ENCODE peak calls at places on chromosome 15, in nine cellular contexts. H is SW480; C is astrocyte; F is ACHN; W is M059J; K is ELR; I is KG1; R is HFF-Myc; V is stimulated activated CD8-positive, alpha-beta memory T cell treated with anti-CD3 and anti-CD28 coated beads, Interleukin-15, amount 100 ng/mL, for 24 hours. Z is an unnamed sample.

GRCh38 chr15:84871428-84871985 is 13.0 kb upstream of the SLC28A1 start:
- DNase-seq in H (no peak), C (no peak), F (no peak), W (no peak), K (no peak), I (no peak), R (no peak), V (no peak), Z (no peak)

GRCh38 chr15:101396484-101397261 is 92.8 kb downstream of the PCSK6 start:
- DNase-seq in H (no peak), C (no peak), F (no peak), W (no peak), K (no peak), I (no peak), R (no peak), V (no peak), Z (no peak)

GRCh38 chr15:71137138-71137518 is 21.9 kb downstream of the THSD4 start:
- DNase-seq in H (no peak), C (no peak), F (no peak), W (peak), K (no peak), I (no peak), R (no peak), V (no peak), Z (no peak)

GRCh38 chr15:62607643-62608042 is 434.9 kb upstream of the TPM1 start:
- DNase-seq in H (no peak), C (peak), F (peak), W (peak), K (peak), I (no peak), R (no peak), V (no peak), Z (no peak)

GRCh38 chr15:92333709-92334108 is 60.0 kb upstream of the ST8SIA2 start:
- DNase-seq in H (no peak), C (no peak), F (no peak), W (no peak), K (no peak), I (no peak), R (no peak), V (no peak), Z (no peak)

GRCh38 chr15:87843312-87843711 is 413.2 kb downstream of the NTRK3 start:
- DNase-seq in H (no peak), C (no peak), F (no peak), W (no peak), K (no peak), I (no peak), R (no peak), V (no peak), Z (no peak)

GRCh38 chr15:77409259-77410156 is 10.4 kb downstream of the PEAK1 start:
- DNase-seq in H (no peak), C (no peak), F (no peak), W (peak), K (peak), I (peak), R (no peak), V (no peak), Z (peak)

GRCh38 chr15:66838671-66839239 is 136.7 kb downstream of the SMAD6 start:
- DNase-seq in H (peak), C (peak), F (peak), W (no peak), K (peak), I (no peak), R (no peak), V (no peak), Z (peak)

GRCh38 chr15:40066531-40066930 is 27.6 kb upstream of the SRP14 start:
- DNase-seq in H (no peak), C (no peak), F (no peak), W (no peak), K (peak), I (no peak), R (no peak), V (no peak), Z (no peak)

GRCh38 chr15:83920115-83920514 is 266.2 kb downstream of the ADAMTSL3 start:
- DNase-seq in H (no peak), C (no peak), F (no peak), W (no peak), K (no peak), I (no peak), R (no peak), V (no peak), Z (no peak)

GRCh38 chr15:29613951-29614382 is 208.3 kb downstream of the TJP1 start:
- DNase-seq in H (peak), C (no peak), F (no peak), W (no peak), K (no peak), I (no peak), R (no peak), V (no peak), Z (peak)

GRCh38 chr15:90037961-90038633 is 37.0 kb downstream of the ZNF710 start:
- DNase-seq in H (peak), C (peak), F (no peak), W (peak), K (peak), I (no peak), R (no peak), V (no peak), Z (no peak)

GRCh38 chr15:85333132-85333831 is 47.1 kb upstream of the AKAP13 start:
- DNase-seq in H (peak), C (peak), F (no peak), W (peak), K (peak), I (no peak), R (peak), V (no peak), Z (no peak)

GRCh38 chr15:44033894-44034293 is 161.2 kb downstream of the FRMD5 start:
- DNase-seq in H (no peak), C (peak), F (peak), W (peak), K (peak), I (no peak), R (peak), V (no peak), Z (peak)

GRCh38 chr15:25905140-25905539 is 42.0 kb upstream of the ATP10A start:
- DNase-seq in H (no peak), C (peak), F (peak), W (no peak), K (no peak), I (no peak), R (no peak), V (no peak), Z (no peak)

GRCh38 chr15:76127169-76127568 is 67.4 kb downstream of the TMEM266 start:
- DNase-seq in H (no peak), C (no peak), F (no peak), W (no peak), K (no peak), I (no peak), R (no peak), V (no peak), Z (no peak)

GRCh38 chr15:90301901-90302300 is 36.4 kb downstream of the NGRN start:
- DNase-seq in H (no peak), C (no peak), F (no peak), W (no peak), K (no peak), I (no peak), R (no peak), V (no peak), Z (no peak)

GRCh38 chr15:89141885-89142284 is 53.6 kb downstream of the ABHD2 start:
- DNase-seq in H (no peak), C (no peak), F (no peak), W (peak), K (peak), I (no peak), R (no peak), V (no peak), Z (no peak)

GRCh38 chr15:70049115-70049514 is 48.6 kb downstream of the TLE3 start:
- DNase-seq in H (no peak), C (no peak), F (no peak), W (no peak), K (no peak), I (no peak), R (no peak), V (no peak), Z (no peak)

GRCh38 chr15:101489633-101490407 is at the start of gene PCSK6:
- DNase-seq in H (no peak), C (no peak), F (no peak), W (no peak), K (no peak), I (no peak), R (no peak), V (no peak), Z (no peak)

GRCh38 chr15:46996331-46996730 is 721.0 kb upstream of the SEMA6D start:
- DNase-seq in H (no peak), C (no peak), F (no peak), W (no peak), K (no peak), I (no peak), R (no peak), V (no peak), Z (no peak)

GRCh38 chr15:52653451-52653964 is 25.7 kb downstream of the ATOSA start:
- DNase-seq in H (no peak), C (peak), F (peak), W (peak), K (peak), I (no peak), R (peak), V (no peak), Z (no peak)

GRCh38 chr15:77870195-77871065 is 207.1 kb downstream of the TBC1D2B start:
- DNase-seq in H (peak), C (peak), F (peak), W (peak), K (peak), I (no peak), R (no peak), V (peak), Z (peak)

GRCh38 chr15:76196286-76196948 is 114.9 kb downstream of the ETFA start:
- DNase-seq in H (peak), C (peak), F (peak), W (peak), K (peak), I (peak), R (peak), V (no peak), Z (peak)

GRCh38 chr15:89972085-89972484 is 29.0 kb upstream of the ZNF710 start:
- DNase-seq in H (no peak), C (no peak), F (no peak), W (no peak), K (peak), I (no peak), R (no peak), V (no peak), Z (no peak)

GRCh38 chr15:31487811-31488436 is 161.3 kb downstream of the KLF13 start:
- DNase-seq in H (peak), C (peak), F (no peak), W (peak), K (peak), I (no peak), R (no peak), V (no peak), Z (no peak)

GRCh38 chr15:89143503-89144162 is 55.4 kb downstream of the ABHD2 start:
- DNase-seq in H (no peak), C (peak), F (no peak), W (peak), K (peak), I (no peak), R (peak), V (no peak), Z (peak)

GRCh38 chr15:89743011-89743410 is 8.0 kb downstream of the MESP1 start:
- DNase-seq in H (no peak), C (no peak), F (no peak), W (no peak), K (no peak), I (no peak), R (no peak), V (no peak), Z (no peak)

GRCh38 chr15:62940755-62941361 is 101.7 kb upstream of the TPM1 start:
- DNase-seq in H (peak), C (peak), F (peak), W (peak), K (peak), I (no peak), R (peak), V (no peak), Z (no peak)

GRCh38 chr15:99371180-99372103 is 120.2 kb downstream of the LRRC28 start:
- DNase-seq in H (no peak), C (peak), F (no peak), W (no peak), K (no peak), I (no peak), R (no peak), V (no peak), Z (no peak)

GRCh38 chr15:49044761-49045571 is 1.3 kb downstream of the SECISBP2L start:
- DNase-seq in H (no peak), C (peak), F (no peak), W (no peak), K (peak), I (no peak), R (no peak), V (no peak), Z (no peak)

GRCh38 chr15:72182673-72183072 is 14.9 kb downstream of the GRAMD2A start:
- DNase-seq in H (no peak), C (no peak), F (no peak), W (peak), K (no peak), I (no peak), R (no peak), V (no peak), Z (peak)

GRCh38 chr15:36313021-36313420 is 266.4 kb upstream of the CDIN1 start:
- DNase-seq in H (no peak), C (peak), F (no peak), W (peak), K (peak), I (no peak), R (no peak), V (no peak), Z (no peak)

GRCh38 chr15:60528530-60528929 is 49.6 kb upstream of the ICE2 start:
- DNase-seq in H (no peak), C (peak), F (no peak), W (peak), K (peak), I (no peak), R (no peak), V (no peak), Z (no peak)

GRCh38 chr15:58985443-58985842 is 2.0 kb upstream of the RNF111 start:
- DNase-seq in H (no peak), C (no peak), F (no peak), W (no peak), K (peak), I (no peak), R (no peak), V (no peak), Z (peak)

Z was measured in SK-MEL-5.